ENCODE peak calls at places on chromosome 21, in eight cellular contexts. One of them, this sample, is unnamed. For H3K79me2, the result is how much of the 10 kb centered on the place peaks cover.

GRCh38 chr21:31135536-31136184 is 97.4 kb upstream of the KRTAP19-8 start:
- DNase-seq in PC-9: no peak
- DNase-seq in mesendoderm: no peak
- DNase-seq in SK-N-SH: no peak
- DNase-seq in HCT116: no peak
- DNase-seq in PC-3: no peak
- DNase-seq in osteoblast: no peak
- DNase-seq in GM23248: no peak
- DNase-seq in this sample: no peak

GRCh38 chr21:32309906-32310460 is 11.3 kb downstream of the MRAP start:
- DNase-seq in PC-9: no peak
- DNase-seq in mesendoderm: peak
- DNase-seq in SK-N-SH: no peak
- DNase-seq in HCT116: no peak
- DNase-seq in PC-3: no peak
- DNase-seq in osteoblast: peak
- DNase-seq in GM23248: no peak
- DNase-seq in this sample: peak

GRCh38 chr21:21236981-21237380 is 238.8 kb downstream of the NCAM2 start:
- DNase-seq in PC-9: no peak
- DNase-seq in mesendoderm: no peak
- DNase-seq in SK-N-SH: no peak
- DNase-seq in HCT116: no peak
- DNase-seq in PC-3: no peak
- DNase-seq in osteoblast: no peak
- DNase-seq in GM23248: no peak
- DNase-seq in this sample: no peak

GRCh38 chr21:26469789-26470188 is 103.3 kb downstream of the CYYR1 start:
- DNase-seq in PC-9: no peak
- DNase-seq in mesendoderm: no peak
- DNase-seq in SK-N-SH: no peak
- DNase-seq in HCT116: no peak
- DNase-seq in PC-3: peak
- DNase-seq in osteoblast: peak
- DNase-seq in GM23248: peak
- DNase-seq in this sample: no peak

GRCh38 chr21:33374080-33374873 is 28.9 kb upstream of the IFNGR2 start:
- DNase-seq in PC-9: peak
- DNase-seq in mesendoderm: peak
- DNase-seq in SK-N-SH: peak
- DNase-seq in HCT116: peak
- DNase-seq in PC-3: peak
- DNase-seq in osteoblast: peak
- DNase-seq in GM23248: peak
- DNase-seq in this sample: peak

GRCh38 chr21:30924171-30924680 is 42.8 kb upstream of the KRTAP11-1 start:
- DNase-seq in PC-9: no peak
- DNase-seq in mesendoderm: no peak
- DNase-seq in SK-N-SH: no peak
- DNase-seq in HCT116: no peak
- DNase-seq in PC-3: no peak
- DNase-seq in osteoblast: peak
- DNase-seq in GM23248: no peak
- DNase-seq in this sample: no peak

GRCh38 chr21:15725949-15726348 is 3.8 kb upstream of the USP25 start:
- DNase-seq in PC-9: no peak
- DNase-seq in mesendoderm: no peak
- DNase-seq in SK-N-SH: no peak
- DNase-seq in HCT116: no peak
- DNase-seq in PC-3: no peak
- DNase-seq in osteoblast: no peak
- DNase-seq in GM23248: no peak
- DNase-seq in this sample: no peak

GRCh38 chr21:25572895-25573310 is 34.4 kb downstream of the MRPL39 start:
- DNase-seq in PC-9: no peak
- DNase-seq in mesendoderm: no peak
- DNase-seq in SK-N-SH: no peak
- DNase-seq in HCT116: no peak
- DNase-seq in PC-3: peak
- DNase-seq in osteoblast: no peak
- DNase-seq in GM23248: no peak
- DNase-seq in this sample: no peak

GRCh38 chr21:32278068-32278467 is 781 bp downstream of the MIS18A start:
- DNase-seq in PC-9: no peak
- DNase-seq in mesendoderm: peak
- DNase-seq in SK-N-SH: peak
- DNase-seq in HCT116: no peak
- DNase-seq in PC-3: peak
- DNase-seq in osteoblast: no peak
- DNase-seq in GM23248: peak
- DNase-seq in this sample: peak

GRCh38 chr21:40752125-40752524 is 94.8 kb downstream of the DSCAM start:
- DNase-seq in PC-9: no peak
- DNase-seq in mesendoderm: peak
- DNase-seq in SK-N-SH: no peak
- DNase-seq in HCT116: no peak
- DNase-seq in PC-3: no peak
- DNase-seq in osteoblast: no peak
- DNase-seq in GM23248: no peak
- DNase-seq in this sample: peak

GRCh38 chr21:19864456-19864855 is 1133.8 kb upstream of the NCAM2 start:
- DNase-seq in PC-9: no peak
- DNase-seq in mesendoderm: no peak
- DNase-seq in SK-N-SH: no peak
- DNase-seq in HCT116: no peak
- DNase-seq in PC-3: no peak
- DNase-seq in osteoblast: no peak
- DNase-seq in GM23248: no peak
- DNase-seq in this sample: no peak

GRCh38 chr21:16533692-16534407 is 804.1 kb downstream of the USP25 start:
- DNase-seq in PC-9: no peak
- DNase-seq in mesendoderm: no peak
- DNase-seq in SK-N-SH: no peak
- DNase-seq in HCT116: no peak
- DNase-seq in PC-3: no peak
- DNase-seq in osteoblast: no peak
- DNase-seq in GM23248: peak
- DNase-seq in this sample: no peak

GRCh38 chr21:27802816-27803475 is 836.1 kb upstream of the ADAMTS5 start:
- DNase-seq in PC-9: no peak
- DNase-seq in mesendoderm: peak
- DNase-seq in SK-N-SH: peak
- DNase-seq in HCT116: no peak
- DNase-seq in PC-3: peak
- DNase-seq in osteoblast: no peak
- DNase-seq in GM23248: peak
- DNase-seq in this sample: peak

GRCh38 chr21:35974801-35975200 is 85.5 kb downstream of the SETD4 start:
- DNase-seq in PC-9: peak
- DNase-seq in mesendoderm: no peak
- DNase-seq in SK-N-SH: no peak
- DNase-seq in HCT116: peak
- DNase-seq in PC-3: peak
- DNase-seq in osteoblast: no peak
- DNase-seq in GM23248: no peak
- DNase-seq in this sample: no peak

GRCh38 chr21:33473344-33473743 is 6.4 kb downstream of the TMEM50B start:
- DNase-seq in PC-9: no peak
- DNase-seq in mesendoderm: no peak
- DNase-seq in SK-N-SH: no peak
- DNase-seq in HCT116: no peak
- DNase-seq in PC-3: no peak
- DNase-seq in osteoblast: no peak
- DNase-seq in GM23248: no peak
- DNase-seq in this sample: no peak

GRCh38 chr21:45079351-45079750 is 5.0 kb downstream of the ADARB1 start:
- DNase-seq in PC-9: no peak
- DNase-seq in mesendoderm: no peak
- DNase-seq in SK-N-SH: no peak
- DNase-seq in HCT116: no peak
- DNase-seq in PC-3: no peak
- DNase-seq in osteoblast: no peak
- DNase-seq in GM23248: peak
- DNase-seq in this sample: no peak
- H3K79me2 ChIP-seq in PC-9: under half
- H3K79me2 ChIP-seq in mesendoderm: under half
- H3K79me2 ChIP-seq in SK-N-SH: half or more
- H3K79me2 ChIP-seq in HCT116: under half
- H3K79me2 ChIP-seq in PC-3: half or more
- H3K79me2 ChIP-seq in osteoblast: half or more
- H3K79me2 ChIP-seq in GM23248: half or more
- H3K79me2 ChIP-seq in this sample: under half

GRCh38 chr21:37815893-37816292 is 100.4 kb downstream of the KCNJ6 start:
- DNase-seq in PC-9: no peak
- DNase-seq in mesendoderm: no peak
- DNase-seq in SK-N-SH: no peak
- DNase-seq in HCT116: no peak
- DNase-seq in PC-3: no peak
- DNase-seq in osteoblast: no peak
- DNase-seq in GM23248: no peak
- DNase-seq in this sample: no peak
- H3K79me2 ChIP-seq in PC-9: under half
- H3K79me2 ChIP-seq in mesendoderm: under half
- H3K79me2 ChIP-seq in SK-N-SH: under half
- H3K79me2 ChIP-seq in HCT116: under half
- H3K79me2 ChIP-seq in PC-3: under half
- H3K79me2 ChIP-seq in osteoblast: under half
- H3K79me2 ChIP-seq in GM23248: under half
- H3K79me2 ChIP-seq in this sample: under half

GRCh38 chr21:29055080-29055479 is 18.4 kb downstream of the CCT8 start:
- DNase-seq in PC-9: no peak
- DNase-seq in mesendoderm: no peak
- DNase-seq in SK-N-SH: no peak
- DNase-seq in HCT116: no peak
- DNase-seq in PC-3: no peak
- DNase-seq in osteoblast: no peak
- DNase-seq in GM23248: no peak
- DNase-seq in this sample: no peak

GRCh38 chr21:29053011-29053553 is 20.4 kb downstream of the CCT8 start:
- DNase-seq in PC-9: no peak
- DNase-seq in mesendoderm: no peak
- DNase-seq in SK-N-SH: no peak
- DNase-seq in HCT116: no peak
- DNase-seq in PC-3: no peak
- DNase-seq in osteoblast: no peak
- DNase-seq in GM23248: no peak
- DNase-seq in this sample: no peak

GRCh38 chr21:29056005-29056404 is 17.4 kb downstream of the CCT8 start:
- DNase-seq in PC-9: no peak
- DNase-seq in mesendoderm: no peak
- DNase-seq in SK-N-SH: no peak
- DNase-seq in HCT116: no peak
- DNase-seq in PC-3: peak
- DNase-seq in osteoblast: no peak
- DNase-seq in GM23248: peak
- DNase-seq in this sample: no peak

GRCh38 chr21:29052224-29052623 is 21.2 kb downstream of the CCT8 start:
- DNase-seq in PC-9: no peak
- DNase-seq in mesendoderm: no peak
- DNase-seq in SK-N-SH: no peak
- DNase-seq in HCT116: no peak
- DNase-seq in PC-3: no peak
- DNase-seq in osteoblast: no peak
- DNase-seq in GM23248: no peak
- DNase-seq in this sample: no peak

DNA sequence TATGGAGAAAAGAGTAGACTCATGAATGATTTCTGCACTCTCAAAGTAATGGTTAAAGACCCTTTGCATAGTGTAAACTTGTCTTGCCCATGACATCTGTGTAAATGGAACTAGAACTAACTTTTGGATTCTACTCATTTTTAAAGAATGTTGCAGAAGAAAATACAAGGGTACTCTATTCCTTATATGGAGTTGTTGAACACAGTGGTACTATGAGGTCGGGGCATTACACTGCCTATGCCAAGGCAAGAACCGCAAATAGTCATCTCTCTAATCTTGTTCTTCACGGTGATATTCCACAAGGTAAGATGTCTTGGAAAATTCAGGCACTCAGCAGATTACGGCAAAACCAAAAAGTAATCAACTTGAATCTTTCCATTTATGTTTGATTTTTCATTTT is 19.8 kb downstream of the CCT8 start:
- DNase-seq in PC-9: no peak
- DNase-seq in mesendoderm: no peak
- DNase-seq in SK-N-SH: no peak
- DNase-seq in HCT116: no peak
- DNase-seq in PC-3: no peak
- DNase-seq in osteoblast: no peak
- DNase-seq in GM23248: no peak
- DNase-seq in this sample: no peak
- H3K79me2 ChIP-seq in PC-9: under half
- H3K79me2 ChIP-seq in mesendoderm: under half
- H3K79me2 ChIP-seq in SK-N-SH: under half
- H3K79me2 ChIP-seq in HCT116: under half
- H3K79me2 ChIP-seq in PC-3: under half
- H3K79me2 ChIP-seq in osteoblast: under half
- H3K79me2 ChIP-seq in GM23248: under half
- H3K79me2 ChIP-seq in this sample: under half

GRCh38 chr21:43904316-43904925 is 39.4 kb downstream of the AGPAT3 start:
- DNase-seq in PC-9: no peak
- DNase-seq in mesendoderm: no peak
- DNase-seq in SK-N-SH: peak
- DNase-seq in HCT116: no peak
- DNase-seq in PC-3: no peak
- DNase-seq in osteoblast: peak
- DNase-seq in GM23248: no peak
- DNase-seq in this sample: no peak

GRCh38 chr21:43903451-43904091 is 38.5 kb downstream of the AGPAT3 start:
- DNase-seq in PC-9: no peak
- DNase-seq in mesendoderm: no peak
- DNase-seq in SK-N-SH: peak
- DNase-seq in HCT116: no peak
- DNase-seq in PC-3: no peak
- DNase-seq in osteoblast: peak
- DNase-seq in GM23248: no peak
- DNase-seq in this sample: no peak

GRCh38 chr21:43900690-43901089 is 35.7 kb downstream of the AGPAT3 start:
- DNase-seq in PC-9: no peak
- DNase-seq in mesendoderm: no peak
- DNase-seq in SK-N-SH: no peak
- DNase-seq in HCT116: no peak
- DNase-seq in PC-3: no peak
- DNase-seq in osteoblast: no peak
- DNase-seq in GM23248: no peak
- DNase-seq in this sample: no peak

GRCh38 chr21:43900078-43900385 is 35.0 kb downstream of the AGPAT3 start:
- DNase-seq in PC-9: no peak
- DNase-seq in mesendoderm: no peak
- DNase-seq in SK-N-SH: no peak
- DNase-seq in HCT116: no peak
- DNase-seq in PC-3: no peak
- DNase-seq in osteoblast: peak
- DNase-seq in GM23248: no peak
- DNase-seq in this sample: no peak

DNA sequence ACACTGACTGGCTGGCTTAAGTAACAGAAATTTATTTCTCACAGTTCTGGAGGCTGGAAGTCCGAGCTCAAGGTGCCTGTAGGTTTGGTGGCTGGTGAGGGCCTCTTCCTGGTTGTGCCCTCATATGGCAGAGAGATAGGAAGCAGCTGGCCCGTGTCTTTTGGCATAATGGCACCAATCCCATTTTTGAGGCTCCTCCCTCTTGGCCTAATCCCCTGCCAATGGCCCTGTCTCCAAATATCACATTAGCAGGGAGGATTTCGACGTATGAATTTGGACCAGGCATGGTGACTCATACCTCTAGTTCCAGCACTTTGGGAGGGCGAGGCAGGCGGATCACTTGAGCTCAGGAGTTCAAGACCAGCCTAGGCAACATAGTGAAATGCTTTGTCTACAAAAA is 37.4 kb downstream of the AGPAT3 start:
- DNase-seq in PC-9: no peak
- DNase-seq in mesendoderm: no peak
- DNase-seq in SK-N-SH: no peak
- DNase-seq in HCT116: no peak
- DNase-seq in PC-3: peak
- DNase-seq in osteoblast: peak
- DNase-seq in GM23248: no peak
- DNase-seq in this sample: no peak
- H3K79me2 ChIP-seq in PC-9: under half
- H3K79me2 ChIP-seq in mesendoderm: under half
- H3K79me2 ChIP-seq in SK-N-SH: under half
- H3K79me2 ChIP-seq in HCT116: under half
- H3K79me2 ChIP-seq in PC-3: under half
- H3K79me2 ChIP-seq in osteoblast: half or more
- H3K79me2 ChIP-seq in GM23248: under half
- H3K79me2 ChIP-seq in this sample: under half

This sample was measured in GM23338.